ENCODE peak calls at places on chromosomes 13 and 19, in six cellular contexts. One of them, this sample, is unnamed.
A peak's percentile ranks its signal among the peaks of the same experiment; 100 is the strongest.

GRCh38 chr19:44180968-44181367 is 16.1 kb downstream of the ZNF226 start:
- DNase-seq in HCT116: no peak
- DNase-seq in mesenchymal stem cell: no peak
- DNase-seq in A549: no peak
- DNase-seq in neural progenitor cell: no peak
- DNase-seq in H1: no peak
- DNase-seq in this sample: no peak

GRCh38 chr13:114106526-114106925 is 25.9 kb downstream of the RASA3 start:
- DNase-seq in HCT116: no peak
- DNase-seq in mesenchymal stem cell: no peak
- DNase-seq in A549: no peak
- DNase-seq in neural progenitor cell: no peak
- DNase-seq in H1: no peak
- DNase-seq in this sample: no peak

GRCh38 chr19:47104678-47105077 is 8.9 kb downstream of the ZC3H4 start:
- DNase-seq in HCT116: no peak
- DNase-seq in mesenchymal stem cell: no peak
- DNase-seq in A549: no peak
- DNase-seq in neural progenitor cell: no peak
- DNase-seq in H1: no peak
- DNase-seq in this sample: no peak

GRCh38 chr19:14091086-14091884 is 734 bp upstream of the SAMD1 start:
- DNase-seq in HCT116: no peak
- DNase-seq in mesenchymal stem cell: peak; percentile 77
- DNase-seq in A549: peak; percentile 62
- DNase-seq in neural progenitor cell: no peak
- DNase-seq in H1: no peak
- DNase-seq in this sample: peak; percentile 79

GRCh38 chr13:48042889-48043288 is 5.4 kb downstream of the NUDT15 start:
- DNase-seq in HCT116: no peak
- DNase-seq in mesenchymal stem cell: no peak
- DNase-seq in A549: no peak
- DNase-seq in neural progenitor cell: no peak
- DNase-seq in H1: no peak
- DNase-seq in this sample: no peak

GRCh38 chr13:49540552-49540951 is 44.8 kb downstream of the PHF11 start:
- DNase-seq in HCT116: no peak
- DNase-seq in mesenchymal stem cell: peak; percentile 73
- DNase-seq in A549: no peak
- DNase-seq in neural progenitor cell: peak; percentile 5
- DNase-seq in H1: no peak
- DNase-seq in this sample: no peak

GRCh38 chr13:50410921-50411712 is 395.9 kb downstream of the KCNRG start:
- DNase-seq in HCT116: peak; percentile 69
- DNase-seq in mesenchymal stem cell: peak; percentile 89
- DNase-seq in A549: peak; percentile 54
- DNase-seq in neural progenitor cell: no peak
- DNase-seq in H1: no peak
- DNase-seq in this sample: peak; percentile 83

GRCh38 chr19:19659646-19660245 is 3.7 kb downstream of the ATP13A1 start:
- DNase-seq in HCT116: no peak
- DNase-seq in mesenchymal stem cell: no peak
- DNase-seq in A549: no peak
- DNase-seq in neural progenitor cell: no peak
- DNase-seq in H1: no peak
- DNase-seq in this sample: no peak

GRCh38 chr13:76936736-76937135 is 11.6 kb upstream of the ACOD1 start:
- DNase-seq in HCT116: no peak
- DNase-seq in mesenchymal stem cell: no peak
- DNase-seq in A549: no peak
- DNase-seq in neural progenitor cell: no peak
- DNase-seq in H1: no peak
- DNase-seq in this sample: no peak

GRCh38 chr13:112457485-112457884 is 81.3 kb downstream of the SPACA7 start:
- DNase-seq in HCT116: no peak
- DNase-seq in mesenchymal stem cell: no peak
- DNase-seq in A549: no peak
- DNase-seq in neural progenitor cell: no peak
- DNase-seq in H1: no peak
- DNase-seq in this sample: no peak

GRCh38 chr19:35090160-35090794 is 25.3 kb upstream of the FXYD3 start:
- DNase-seq in HCT116: peak; percentile 48
- DNase-seq in mesenchymal stem cell: peak; percentile 69
- DNase-seq in A549: peak; percentile 99
- DNase-seq in neural progenitor cell: peak; percentile 78
- DNase-seq in H1: no peak
- DNase-seq in this sample: peak; percentile 84

GRCh38 chr19:6354098-6354674 is 7.1 kb upstream of the CLPP start:
- DNase-seq in HCT116: no peak
- DNase-seq in mesenchymal stem cell: peak; percentile 41
- DNase-seq in A549: no peak
- DNase-seq in neural progenitor cell: no peak
- DNase-seq in H1: no peak
- DNase-seq in this sample: peak; percentile 33

GRCh38 chr19:6357174-6357573 is 4.2 kb upstream of the CLPP start:
- DNase-seq in HCT116: no peak
- DNase-seq in mesenchymal stem cell: no peak
- DNase-seq in A549: no peak
- DNase-seq in neural progenitor cell: no peak
- DNase-seq in H1: no peak
- DNase-seq in this sample: peak; percentile 49

GRCh38 chr19:6359942-6360341 is 1.4 kb upstream of the CLPP start:
- DNase-seq in HCT116: no peak
- DNase-seq in mesenchymal stem cell: no peak
- DNase-seq in A549: no peak
- DNase-seq in neural progenitor cell: no peak
- DNase-seq in H1: no peak
- DNase-seq in this sample: no peak

GRCh38 chr19:6359517-6359916 is 1.8 kb upstream of the CLPP start:
- DNase-seq in HCT116: no peak
- DNase-seq in mesenchymal stem cell: no peak
- DNase-seq in A549: no peak
- DNase-seq in neural progenitor cell: no peak
- DNase-seq in H1: no peak
- DNase-seq in this sample: no peak

GRCh38 chr19:6357995-6358394 is 3.3 kb upstream of the CLPP start:
- DNase-seq in HCT116: no peak
- DNase-seq in mesenchymal stem cell: no peak
- DNase-seq in A549: no peak
- DNase-seq in neural progenitor cell: no peak
- DNase-seq in H1: no peak
- DNase-seq in this sample: no peak
- H3K4me2 ChIP-seq in HCT116: no peak overlapping the region
- H3K4me2 ChIP-seq in mesenchymal stem cell: no peak overlapping the region
- H3K4me2 ChIP-seq in A549: no peak overlapping the region
- H3K4me2 ChIP-seq in neural progenitor cell: no peak overlapping the region
- H3K4me2 ChIP-seq in H1: no peak overlapping the region
- H3K4me2 ChIP-seq in this sample: no peak overlapping the region

GRCh38 chr13:39144391-39144790 is 106.1 kb downstream of the NHLRC3 start:
- DNase-seq in HCT116: no peak
- DNase-seq in mesenchymal stem cell: no peak
- DNase-seq in A549: no peak
- DNase-seq in neural progenitor cell: no peak
- DNase-seq in H1: no peak
- DNase-seq in this sample: no peak

GRCh38 chr13:39149896-39150295 is 111.6 kb downstream of the NHLRC3 start:
- DNase-seq in HCT116: no peak
- DNase-seq in mesenchymal stem cell: no peak
- DNase-seq in A549: no peak
- DNase-seq in neural progenitor cell: no peak
- DNase-seq in H1: no peak
- DNase-seq in this sample: no peak

GRCh38 chr13:39144941-39145533 is 106.8 kb downstream of the NHLRC3 start:
- DNase-seq in HCT116: peak; percentile 41
- DNase-seq in mesenchymal stem cell: peak; percentile 67
- DNase-seq in A549: peak; percentile 25
- DNase-seq in neural progenitor cell: peak; percentile 82
- DNase-seq in H1: peak; percentile 31
- DNase-seq in this sample: peak; percentile 41

DNA sequence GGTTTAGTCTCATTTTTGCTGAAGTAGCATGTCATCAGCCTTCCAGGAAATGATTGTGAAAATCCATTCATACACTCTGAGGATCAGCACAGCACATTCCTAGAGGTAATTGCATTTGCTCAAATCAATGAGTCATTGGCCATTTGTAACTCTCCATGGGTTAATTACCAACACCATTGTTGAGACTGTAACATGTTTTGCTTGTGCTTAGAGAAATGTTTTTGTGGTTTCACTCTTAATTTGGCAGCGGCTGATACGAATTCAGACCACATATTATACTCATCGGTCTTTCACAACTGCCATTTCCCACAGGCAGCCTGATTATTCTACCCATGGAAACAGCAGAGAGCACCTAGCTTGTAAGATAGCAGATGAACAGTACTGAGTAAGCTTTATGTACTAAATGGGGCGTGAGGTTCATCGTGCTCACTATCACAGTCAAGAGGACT is 110.3 kb downstream of the NHLRC3 start:
- DNase-seq in HCT116: no peak
- DNase-seq in mesenchymal stem cell: peak; percentile 88
- DNase-seq in A549: no peak
- DNase-seq in neural progenitor cell: peak; percentile 25
- DNase-seq in H1: no peak
- DNase-seq in this sample: no peak
- H3K4me2 ChIP-seq in HCT116: no peak overlapping the region
- H3K4me2 ChIP-seq in mesenchymal stem cell: no peak overlapping the region
- H3K4me2 ChIP-seq in A549: no peak overlapping the region
- H3K4me2 ChIP-seq in neural progenitor cell: no peak overlapping the region
- H3K4me2 ChIP-seq in H1: no peak overlapping the region
- H3K4me2 ChIP-seq in this sample: no peak overlapping the region

DNA sequence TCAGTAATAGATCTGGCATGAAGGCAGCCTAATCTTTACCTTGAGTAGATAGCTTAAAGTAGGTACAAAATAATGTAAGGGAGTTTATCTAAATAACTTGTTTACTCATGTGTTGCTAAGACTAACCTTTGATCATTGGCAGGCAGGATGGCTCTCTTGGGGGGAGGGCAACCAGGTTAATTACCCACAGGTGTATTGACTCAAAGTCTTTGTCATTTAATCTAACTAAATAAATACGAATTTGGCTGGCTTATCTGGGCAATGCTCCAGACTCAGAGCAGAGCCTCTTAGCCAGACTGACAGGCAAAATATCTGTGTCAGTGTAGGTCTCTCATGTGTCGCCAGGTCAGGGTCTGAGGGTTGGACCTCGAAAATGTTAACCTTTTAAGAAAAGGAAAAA is 283.4 kb upstream of the KLHL1 start:
- DNase-seq in HCT116: no peak
- DNase-seq in mesenchymal stem cell: no peak
- DNase-seq in A549: no peak
- DNase-seq in neural progenitor cell: no peak
- DNase-seq in H1: peak; percentile 27
- DNase-seq in this sample: no peak
- H3K4me2 ChIP-seq in HCT116: no peak overlapping the region
- H3K4me2 ChIP-seq in mesenchymal stem cell: no peak overlapping the region
- H3K4me2 ChIP-seq in A549: no peak overlapping the region
- H3K4me2 ChIP-seq in neural progenitor cell: no peak overlapping the region
- H3K4me2 ChIP-seq in H1: peak overlapping the region; percentile 33
- H3K4me2 ChIP-seq in this sample: no peak overlapping the region

GRCh38 chr19:23378948-23379347 is 16.3 kb downstream of the ZNF91 start:
- DNase-seq in HCT116: no peak
- DNase-seq in mesenchymal stem cell: no peak
- DNase-seq in A549: no peak
- DNase-seq in neural progenitor cell: no peak
- DNase-seq in H1: no peak
- DNase-seq in this sample: no peak

GRCh38 chr19:23381114-23381513 is 14.2 kb downstream of the ZNF91 start:
- DNase-seq in HCT116: no peak
- DNase-seq in mesenchymal stem cell: no peak
- DNase-seq in A549: no peak
- DNase-seq in neural progenitor cell: no peak
- DNase-seq in H1: no peak
- DNase-seq in this sample: no peak

GRCh38 chr19:23382955-23383354 is 12.3 kb downstream of the ZNF91 start:
- DNase-seq in HCT116: no peak
- DNase-seq in mesenchymal stem cell: no peak
- DNase-seq in A549: no peak
- DNase-seq in neural progenitor cell: no peak
- DNase-seq in H1: no peak
- DNase-seq in this sample: no peak

DNA sequence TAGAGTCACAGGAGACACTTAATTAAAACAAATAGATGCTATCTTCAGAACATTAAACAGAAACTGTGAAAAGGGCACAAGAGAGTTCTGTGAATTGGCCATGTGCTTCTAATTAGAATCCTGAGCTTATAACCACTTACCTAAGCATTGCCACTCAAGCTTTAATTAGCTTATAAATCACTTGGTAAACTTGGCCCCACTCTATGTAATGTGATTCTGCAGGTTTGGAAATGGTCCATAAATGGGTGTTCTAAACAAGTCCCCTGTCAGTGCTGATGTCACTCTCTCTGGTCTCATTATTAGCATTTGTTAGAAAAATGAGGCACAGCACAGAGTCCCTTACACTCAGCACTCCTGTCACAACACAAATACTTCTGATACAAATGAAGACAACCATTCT is 18.0 kb downstream of the ZNF91 start:
- DNase-seq in HCT116: no peak
- DNase-seq in mesenchymal stem cell: no peak
- DNase-seq in A549: no peak
- DNase-seq in neural progenitor cell: no peak
- DNase-seq in H1: no peak
- DNase-seq in this sample: no peak
- H3K4me2 ChIP-seq in HCT116: no peak overlapping the region
- H3K4me2 ChIP-seq in mesenchymal stem cell: no peak overlapping the region
- H3K4me2 ChIP-seq in A549: no peak overlapping the region
- H3K4me2 ChIP-seq in neural progenitor cell: no peak overlapping the region
- H3K4me2 ChIP-seq in H1: no peak overlapping the region
- H3K4me2 ChIP-seq in this sample: no peak overlapping the region